ENCODE peak calls at places on chromosomes 13 and 19, in nine cellular contexts. One of them, this sample, is unnamed.

GRCh38 chr19:49427855-49428546 is 2.8 kb downstream of the GFY start:
- DNase-seq in ovary: no peak
- DNase-seq in A549: no peak
- DNase-seq in uterus: no peak
- DNase-seq in heart left ventricle: no peak
- DNase-seq in SJCRH30: no peak
- DNase-seq in HepG2: no peak
- DNase-seq in body of pancreas: peak
- DNase-seq in ascending aorta: no peak
- DNase-seq in this sample: peak

GRCh38 chr13:53873558-53873957 is 844.9 kb downstream of the OLFM4 start:
- DNase-seq in ovary: no peak
- DNase-seq in A549: no peak
- DNase-seq in uterus: no peak
- DNase-seq in heart left ventricle: no peak
- DNase-seq in SJCRH30: no peak
- DNase-seq in HepG2: no peak
- DNase-seq in body of pancreas: no peak
- DNase-seq in ascending aorta: no peak
- DNase-seq in this sample: no peak

GRCh38 chr13:23754506-23754905 is 134.7 kb downstream of the MIPEP start:
- DNase-seq in ovary: no peak
- DNase-seq in A549: no peak
- DNase-seq in uterus: no peak
- DNase-seq in heart left ventricle: no peak
- DNase-seq in SJCRH30: no peak
- DNase-seq in HepG2: peak
- DNase-seq in body of pancreas: no peak
- DNase-seq in ascending aorta: no peak
- DNase-seq in this sample: no peak

GRCh38 chr19:35341565-35342225 is 6.0 kb upstream of the FFAR1 start:
- DNase-seq in ovary: peak
- DNase-seq in A549: no peak
- DNase-seq in uterus: no peak
- DNase-seq in heart left ventricle: no peak
- DNase-seq in SJCRH30: no peak
- DNase-seq in HepG2: no peak
- DNase-seq in body of pancreas: no peak
- DNase-seq in ascending aorta: no peak
- DNase-seq in this sample: no peak

GRCh38 chr13:36447501-36447900 is 15.2 kb downstream of the CCNA1 start:
- DNase-seq in ovary: no peak
- DNase-seq in A549: no peak
- DNase-seq in uterus: peak
- DNase-seq in heart left ventricle: no peak
- DNase-seq in SJCRH30: no peak
- DNase-seq in HepG2: no peak
- DNase-seq in body of pancreas: no peak
- DNase-seq in ascending aorta: no peak
- DNase-seq in this sample: no peak

GRCh38 chr19:34481861-34482379 is 362 bp downstream of the WTIP start:
- DNase-seq in ovary: peak
- DNase-seq in A549: peak
- DNase-seq in uterus: no peak
- DNase-seq in heart left ventricle: peak
- DNase-seq in SJCRH30: peak
- DNase-seq in HepG2: no peak
- DNase-seq in body of pancreas: no peak
- DNase-seq in ascending aorta: peak
- DNase-seq in this sample: no peak

GRCh38 chr19:47512183-47512947 is 2.5 kb downstream of the NAPA start:
- DNase-seq in ovary: peak
- DNase-seq in A549: peak
- DNase-seq in uterus: no peak
- DNase-seq in heart left ventricle: peak
- DNase-seq in SJCRH30: peak
- DNase-seq in HepG2: peak
- DNase-seq in body of pancreas: peak
- DNase-seq in ascending aorta: no peak
- DNase-seq in this sample: no peak

GRCh38 chr19:33300016-33300981 is 2.0 kb downstream of the CEBPA start:
- DNase-seq in ovary: peak
- DNase-seq in A549: no peak
- DNase-seq in uterus: no peak
- DNase-seq in heart left ventricle: no peak
- DNase-seq in SJCRH30: no peak
- DNase-seq in HepG2: peak
- DNase-seq in body of pancreas: no peak
- DNase-seq in ascending aorta: peak
- DNase-seq in this sample: no peak

GRCh38 chr19:38742906-38743305 is 1.4 kb downstream of the CAPN12 start:
- DNase-seq in ovary: no peak
- DNase-seq in A549: no peak
- DNase-seq in uterus: no peak
- DNase-seq in heart left ventricle: no peak
- DNase-seq in SJCRH30: no peak
- DNase-seq in HepG2: no peak
- DNase-seq in body of pancreas: no peak
- DNase-seq in ascending aorta: no peak
- DNase-seq in this sample: no peak

GRCh38 chr13:38686635-38687245 is at the start of gene FREM2:
- DNase-seq in ovary: peak
- DNase-seq in A549: peak
- DNase-seq in uterus: peak
- DNase-seq in heart left ventricle: peak
- DNase-seq in SJCRH30: peak
- DNase-seq in HepG2: no peak
- DNase-seq in body of pancreas: peak
- DNase-seq in ascending aorta: no peak
- DNase-seq in this sample: no peak

GRCh38 chr13:72313546-72313945 is 413.9 kb downstream of the MZT1 start:
- DNase-seq in ovary: no peak
- DNase-seq in A549: no peak
- DNase-seq in uterus: no peak
- DNase-seq in heart left ventricle: no peak
- DNase-seq in SJCRH30: no peak
- DNase-seq in HepG2: no peak
- DNase-seq in body of pancreas: no peak
- DNase-seq in ascending aorta: no peak
- DNase-seq in this sample: no peak

GRCh38 chr19:48746738-48747575 is at the start of gene IZUMO1:
- DNase-seq in ovary: peak
- DNase-seq in A549: peak
- DNase-seq in uterus: peak
- DNase-seq in heart left ventricle: peak
- DNase-seq in SJCRH30: peak
- DNase-seq in HepG2: no peak
- DNase-seq in body of pancreas: peak
- DNase-seq in ascending aorta: peak
- DNase-seq in this sample: peak

GRCh38 chr19:33266971-33267484 is 35.3 kb downstream of the CEBPA start:
- DNase-seq in ovary: no peak
- DNase-seq in A549: no peak
- DNase-seq in uterus: no peak
- DNase-seq in heart left ventricle: no peak
- DNase-seq in SJCRH30: no peak
- DNase-seq in HepG2: no peak
- DNase-seq in body of pancreas: no peak
- DNase-seq in ascending aorta: no peak
- DNase-seq in this sample: no peak

GRCh38 chr13:26067601-26068000 is 15.8 kb upstream of the SHISA2 start:
- DNase-seq in ovary: no peak
- DNase-seq in A549: no peak
- DNase-seq in uterus: no peak
- DNase-seq in heart left ventricle: no peak
- DNase-seq in SJCRH30: no peak
- DNase-seq in HepG2: no peak
- DNase-seq in body of pancreas: no peak
- DNase-seq in ascending aorta: no peak
- DNase-seq in this sample: no peak

GRCh38 chr19:13881692-13882418 is 4.9 kb downstream of the NANOS3 start:
- DNase-seq in ovary: no peak
- DNase-seq in A549: no peak
- DNase-seq in uterus: no peak
- DNase-seq in heart left ventricle: no peak
- DNase-seq in SJCRH30: peak
- DNase-seq in HepG2: no peak
- DNase-seq in body of pancreas: peak
- DNase-seq in ascending aorta: no peak
- DNase-seq in this sample: no peak

GRCh38 chr19:7844951-7845350 is 14.9 kb downstream of the EVI5L start:
- DNase-seq in ovary: no peak
- DNase-seq in A549: no peak
- DNase-seq in uterus: no peak
- DNase-seq in heart left ventricle: no peak
- DNase-seq in SJCRH30: no peak
- DNase-seq in HepG2: no peak
- DNase-seq in body of pancreas: no peak
- DNase-seq in ascending aorta: no peak
- DNase-seq in this sample: no peak

GRCh38 chr19:7845390-7846179 is 15.6 kb downstream of the EVI5L start:
- DNase-seq in ovary: no peak
- DNase-seq in A549: no peak
- DNase-seq in uterus: no peak
- DNase-seq in heart left ventricle: no peak
- DNase-seq in SJCRH30: no peak
- DNase-seq in HepG2: no peak
- DNase-seq in body of pancreas: no peak
- DNase-seq in ascending aorta: no peak
- DNase-seq in this sample: no peak

GRCh38 chr19:7843521-7843920 is 13.5 kb downstream of the EVI5L start:
- DNase-seq in ovary: no peak
- DNase-seq in A549: no peak
- DNase-seq in uterus: no peak
- DNase-seq in heart left ventricle: no peak
- DNase-seq in SJCRH30: no peak
- DNase-seq in HepG2: no peak
- DNase-seq in body of pancreas: no peak
- DNase-seq in ascending aorta: no peak
- DNase-seq in this sample: no peak

GRCh38 chr19:7842661-7843294 is 12.8 kb downstream of the EVI5L start:
- DNase-seq in ovary: no peak
- DNase-seq in A549: no peak
- DNase-seq in uterus: no peak
- DNase-seq in heart left ventricle: no peak
- DNase-seq in SJCRH30: no peak
- DNase-seq in HepG2: no peak
- DNase-seq in body of pancreas: no peak
- DNase-seq in ascending aorta: no peak
- DNase-seq in this sample: no peak

DNA sequence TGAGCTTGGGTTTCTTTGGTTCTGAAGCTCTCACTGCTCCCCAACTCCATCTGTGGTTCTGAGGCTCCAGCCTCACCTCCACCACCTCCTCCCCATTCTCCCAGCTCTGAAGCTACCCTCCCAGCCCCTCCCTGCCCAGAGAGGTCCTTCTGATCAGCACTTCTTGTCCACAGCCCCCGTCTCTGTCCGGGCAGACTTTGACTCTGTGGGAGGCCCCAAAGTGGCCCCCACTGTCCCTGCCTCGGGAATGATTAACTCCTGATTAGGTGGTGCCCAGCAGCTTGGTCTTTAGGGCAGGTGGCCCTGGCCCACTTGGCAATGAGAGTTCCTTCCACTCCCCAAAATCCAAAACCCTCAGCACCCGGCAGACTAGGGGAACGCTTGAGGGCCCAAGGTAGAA is 14.4 kb downstream of the EVI5L start:
- DNase-seq in ovary: no peak
- DNase-seq in A549: no peak
- DNase-seq in uterus: no peak
- DNase-seq in heart left ventricle: no peak
- DNase-seq in SJCRH30: no peak
- DNase-seq in HepG2: no peak
- DNase-seq in body of pancreas: no peak
- DNase-seq in ascending aorta: no peak
- DNase-seq in this sample: no peak
- H3K27ac ChIP-seq in ovary: no peak
- H3K27ac ChIP-seq in A549: no peak
- H3K27ac ChIP-seq in uterus: no peak
- H3K27ac ChIP-seq in heart left ventricle: no peak
- H3K27ac ChIP-seq in SJCRH30: no peak
- H3K27ac ChIP-seq in HepG2: no peak
- H3K27ac ChIP-seq in body of pancreas: no peak
- H3K27ac ChIP-seq in ascending aorta: no peak
- H3K27ac ChIP-seq in this sample: no peak

DNA sequence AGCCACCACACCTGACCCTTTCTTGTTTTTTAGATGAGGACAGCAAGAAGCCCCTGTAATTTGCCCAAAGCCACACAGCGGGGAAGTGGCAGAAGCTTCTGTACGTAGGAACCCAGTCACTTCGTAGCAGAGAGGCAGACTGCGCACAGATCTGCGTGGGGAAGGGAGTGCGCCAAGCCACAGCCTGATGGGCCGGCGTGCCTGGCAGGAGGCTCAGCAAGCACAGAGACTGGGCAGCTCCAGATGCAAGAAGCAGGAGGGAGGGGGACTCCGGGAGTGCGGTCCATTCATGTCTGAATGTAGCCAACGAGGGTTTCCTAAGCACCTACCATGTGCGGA is 347 bp upstream of the TJP3 start:
- DNase-seq in ovary: no peak
- DNase-seq in A549: no peak
- DNase-seq in uterus: no peak
- DNase-seq in heart left ventricle: no peak
- DNase-seq in SJCRH30: no peak
- DNase-seq in HepG2: no peak
- DNase-seq in body of pancreas: no peak
- DNase-seq in ascending aorta: no peak
- DNase-seq in this sample: no peak
- H3K4me3 ChIP-seq in ovary: no peak
- H3K4me3 ChIP-seq in A549: no peak
- H3K4me3 ChIP-seq in uterus: no peak
- H3K4me3 ChIP-seq in heart left ventricle: no peak
- H3K4me3 ChIP-seq in SJCRH30: no peak
- H3K4me3 ChIP-seq in HepG2: peak
- H3K4me3 ChIP-seq in body of pancreas: no peak
- H3K4me3 ChIP-seq in ascending aorta: no peak
- H3K4me3 ChIP-seq in this sample: no peak

DNA sequence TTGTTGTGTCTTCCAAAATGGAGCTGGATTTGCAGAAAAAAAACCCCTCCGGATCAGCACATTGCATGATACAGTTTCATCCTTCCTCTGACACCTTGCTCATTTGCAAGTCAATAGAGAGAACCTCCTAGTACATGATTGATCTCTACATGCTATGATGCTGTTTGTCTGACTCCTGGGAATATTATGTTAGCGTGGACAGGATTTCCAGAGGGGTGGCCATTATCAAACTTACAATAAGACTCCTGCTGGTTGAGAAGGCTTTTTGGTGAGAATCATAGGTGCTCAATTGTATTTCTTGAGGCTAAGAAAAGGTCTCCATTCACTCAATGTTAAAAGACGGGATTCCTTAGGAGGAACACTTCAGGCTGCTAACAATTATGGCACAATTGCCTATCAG is 75.9 kb upstream of the SCEL start:
- DNase-seq in ovary: no peak
- DNase-seq in A549: no peak
- DNase-seq in uterus: no peak
- DNase-seq in heart left ventricle: no peak
- DNase-seq in SJCRH30: no peak
- DNase-seq in HepG2: no peak
- DNase-seq in body of pancreas: no peak
- DNase-seq in ascending aorta: no peak
- DNase-seq in this sample: no peak
- H3K27ac ChIP-seq in ovary: no peak
- H3K27ac ChIP-seq in A549: no peak
- H3K27ac ChIP-seq in uterus: no peak
- H3K27ac ChIP-seq in heart left ventricle: no peak
- H3K27ac ChIP-seq in SJCRH30: no peak
- H3K27ac ChIP-seq in HepG2: no peak
- H3K27ac ChIP-seq in body of pancreas: no peak
- H3K27ac ChIP-seq in ascending aorta: no peak
- H3K27ac ChIP-seq in this sample: no peak

GRCh38 chr13:52845334-52845761 is 3.1 kb downstream of the PCDH8 start:
- DNase-seq in ovary: no peak
- DNase-seq in A549: no peak
- DNase-seq in uterus: no peak
- DNase-seq in heart left ventricle: no peak
- DNase-seq in SJCRH30: no peak
- DNase-seq in HepG2: no peak
- DNase-seq in body of pancreas: no peak
- DNase-seq in ascending aorta: no peak
- DNase-seq in this sample: peak
- H3K4me3 ChIP-seq in ovary: no peak
- H3K4me3 ChIP-seq in A549: no peak
- H3K4me3 ChIP-seq in uterus: no peak
- H3K4me3 ChIP-seq in heart left ventricle: no peak
- H3K4me3 ChIP-seq in SJCRH30: no peak
- H3K4me3 ChIP-seq in HepG2: no peak
- H3K4me3 ChIP-seq in body of pancreas: no peak
- H3K4me3 ChIP-seq in ascending aorta: no peak
- H3K4me3 ChIP-seq in this sample: no peak